ENCODE peak calls at places on chromosome 13, in four cellular contexts. U is K562, K is GM12878, G is HepG2. W is an unnamed sample.

GRCh38 chr13:90365130-90365529 is 982.4 kb upstream of the MIR17HG start:
- DNase-seq in K (no peak), U (no peak), G (no peak), W (no peak)

GRCh38 chr13:76455960-76456359 is 430.2 kb downstream of the KCTD12 start:
- DNase-seq in U (no peak), G (no peak), K (no peak), W (no peak)

GRCh38 chr13:20960663-20961309 is 58.2 kb upstream of the XPO4 start:
- DNase-seq in K (no peak), U (peak; percentile 9), G (peak; percentile 78), W (no peak)

GRCh38 chr13:33251131-33251629 is 34.4 kb downstream of the STARD13 start:
- DNase-seq in U (no peak), G (no peak), K (peak; percentile 41), W (no peak)

GRCh38 chr13:33633701-33634525 is 184.0 kb upstream of the RFC3 start:
- DNase-seq in G (peak; percentile 39), U (no peak), K (no peak), W (no peak)

GRCh38 chr13:113669871-113670341 is 2.9 kb downstream of the GRK1 start:
- DNase-seq in G (no peak), U (no peak), K (no peak), W (no peak)

GRCh38 chr13:95337597-95337996 is 36.3 kb upstream of the ABCC4 start:
- DNase-seq in K (no peak), U (no peak), G (no peak), W (no peak)

GRCh38 chr13:29383476-29383875 is 212.0 kb downstream of the SLC7A1 start:
- DNase-seq in G (no peak), U (no peak), K (no peak), W (no peak)

GRCh38 chr13:41549491-41549890 is 92.1 kb downstream of the RGCC start:
- DNase-seq in K (no peak), U (no peak), G (no peak), W (no peak)

GRCh38 chr13:106468207-106468606 is 67.3 kb downstream of the EFNB2 start:
- DNase-seq in U (no peak), G (no peak), K (no peak), W (no peak)

GRCh38 chr13:22837980-22838615 is 342.7 kb upstream of the SGCG start:
- DNase-seq in K (no peak), G (no peak), U (no peak), W (no peak)

GRCh38 chr13:114226088-114226487 is 8.6 kb upstream of the CDC16 start:
- DNase-seq in K (no peak), U (no peak), G (no peak), W (no peak)

GRCh38 chr13:46179576-46180368 is 2.2 kb downstream of the LCP1 start:
- DNase-seq in G (no peak), K (no peak), U (peak; percentile 50), W (no peak)

GRCh38 chr13:107765724-107766436 is 449.5 kb downstream of the LIG4 start:
- DNase-seq in U (no peak), K (no peak), G (no peak), W (no peak)

DNA sequence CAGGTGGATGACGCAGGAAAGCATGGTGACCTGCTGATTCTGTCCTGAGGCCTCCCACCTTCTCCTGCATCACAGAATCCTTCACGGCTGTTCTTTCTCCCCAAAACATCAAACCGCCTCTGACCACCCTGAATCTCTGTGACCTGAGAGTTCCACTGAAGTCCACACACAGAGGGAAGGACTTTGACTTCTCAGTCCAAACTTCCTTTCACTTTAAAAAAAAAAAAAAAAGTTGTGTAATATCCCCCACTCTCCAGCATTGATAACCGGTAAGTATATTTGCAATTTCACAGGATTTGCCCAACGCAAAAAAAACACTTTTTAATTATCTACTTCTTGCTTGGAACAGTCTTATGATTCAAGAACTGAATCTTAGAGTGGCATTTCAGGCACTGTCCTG is 259.5 kb upstream of the IRS2 start:
- DNase-seq in K (no peak), G (no peak), U (no peak), W (no peak)
- TF ChIP-seq REST in K (no peak), G (no peak), U (no peak), W (no peak)

GRCh38 chr13:98133949-98134348 is 8.9 kb upstream of the FARP1 start:
- DNase-seq in K (peak; percentile 54), G (no peak), U (peak; percentile 25), W (no peak)
- TF ChIP-seq CREB1 in K (no peak), G (no peak), U (no peak), W (no peak)

DNA sequence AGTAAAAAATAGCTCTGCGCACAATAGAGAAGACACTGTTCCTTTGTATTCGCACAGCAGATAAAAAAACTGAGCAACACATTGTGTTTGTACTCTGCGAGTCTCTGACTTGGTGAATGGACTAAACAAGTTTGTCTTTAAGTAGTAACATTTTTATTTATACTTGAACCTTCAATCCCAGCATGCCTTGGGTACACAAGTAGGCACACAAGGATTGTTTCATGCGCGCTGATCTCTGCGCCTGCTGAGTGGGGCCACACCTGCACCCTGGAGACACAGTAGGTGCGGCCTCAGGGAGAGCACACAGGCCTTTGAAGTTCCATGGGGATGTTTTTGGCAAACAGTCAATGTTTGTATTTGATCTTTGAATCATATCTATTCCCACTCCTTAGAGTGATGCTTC is 318.9 kb downstream of the MYO16 start:
- DNase-seq in K (no peak), G (peak; percentile 24), U (no peak), W (no peak)
- H3K4me3 ChIP-seq in K (no peak overlapping the region), G (no peak overlapping the region), U (no peak overlapping the region), W (no peak overlapping the region)

GRCh38 chr13:99403458-99403971 is 96.3 kb upstream of the GPR183 start:
- DNase-seq in K (no peak), G (no peak), U (no peak), W (no peak)

GRCh38 chr13:99405966-99406365 is 95.3 kb upstream of the TM9SF2 start:
- DNase-seq in K (no peak), G (no peak), U (no peak), W (no peak)

GRCh38 chr13:99406799-99407201 is 94.5 kb upstream of the TM9SF2 start:
- DNase-seq in U (no peak), K (no peak), G (no peak), W (no peak)

GRCh38 chr13:99407906-99408702 is 93.2 kb upstream of the TM9SF2 start:
- DNase-seq in U (no peak), K (no peak), G (no peak), W (no peak)

DNA sequence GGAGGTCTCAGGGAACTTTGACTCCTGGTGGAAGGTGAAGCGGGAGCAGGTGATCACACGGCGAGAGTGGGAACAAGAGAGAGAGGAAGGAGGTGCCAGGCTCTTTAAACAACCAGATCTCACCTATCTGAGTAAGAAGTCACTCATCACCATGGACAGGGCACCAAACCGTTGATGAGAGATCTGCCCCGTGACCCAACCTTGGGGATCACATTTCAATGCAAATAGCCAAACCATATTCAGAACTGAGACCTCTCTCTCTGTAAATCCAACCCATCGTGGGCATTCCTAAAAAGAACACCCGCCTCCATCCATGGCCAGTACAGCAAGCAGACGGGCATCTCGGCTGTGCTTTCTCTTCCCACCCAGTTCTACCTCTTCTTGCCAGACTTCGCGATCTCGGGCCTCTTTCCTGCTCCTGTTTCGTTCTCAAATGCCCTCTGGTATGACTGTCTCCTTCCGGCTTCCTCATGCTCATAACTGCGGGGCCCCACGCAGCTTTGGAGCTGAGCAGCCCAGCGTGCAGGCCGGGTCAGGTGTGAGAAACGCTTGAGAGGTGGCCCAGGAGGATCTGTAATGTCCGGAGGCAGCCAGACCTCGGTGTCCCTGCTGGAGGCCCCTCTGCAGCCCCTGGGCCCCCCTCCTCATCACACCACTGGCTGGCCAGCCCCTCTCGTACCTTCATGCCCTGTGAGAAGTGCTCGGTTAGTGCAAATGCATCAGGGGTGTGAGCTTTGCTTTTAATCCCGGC is 97.0 kb upstream of the GPR183 start:
- DNase-seq in K (no peak), G (peak; percentile 13), U (no peak), W (no peak)
- TF ChIP-seq REST in K (peak; percentile 62), G (peak; percentile 88), U (no peak), W (peak; percentile 60)

GRCh38 chr13:39363393-39363792 is 239.6 kb downstream of the LHFPL6 start:
- DNase-seq in K (no peak), G (no peak), U (no peak), W (no peak)
- TF ChIP-seq CREB1 in K (no peak), G (no peak), U (no peak), W (no peak)

DNA sequence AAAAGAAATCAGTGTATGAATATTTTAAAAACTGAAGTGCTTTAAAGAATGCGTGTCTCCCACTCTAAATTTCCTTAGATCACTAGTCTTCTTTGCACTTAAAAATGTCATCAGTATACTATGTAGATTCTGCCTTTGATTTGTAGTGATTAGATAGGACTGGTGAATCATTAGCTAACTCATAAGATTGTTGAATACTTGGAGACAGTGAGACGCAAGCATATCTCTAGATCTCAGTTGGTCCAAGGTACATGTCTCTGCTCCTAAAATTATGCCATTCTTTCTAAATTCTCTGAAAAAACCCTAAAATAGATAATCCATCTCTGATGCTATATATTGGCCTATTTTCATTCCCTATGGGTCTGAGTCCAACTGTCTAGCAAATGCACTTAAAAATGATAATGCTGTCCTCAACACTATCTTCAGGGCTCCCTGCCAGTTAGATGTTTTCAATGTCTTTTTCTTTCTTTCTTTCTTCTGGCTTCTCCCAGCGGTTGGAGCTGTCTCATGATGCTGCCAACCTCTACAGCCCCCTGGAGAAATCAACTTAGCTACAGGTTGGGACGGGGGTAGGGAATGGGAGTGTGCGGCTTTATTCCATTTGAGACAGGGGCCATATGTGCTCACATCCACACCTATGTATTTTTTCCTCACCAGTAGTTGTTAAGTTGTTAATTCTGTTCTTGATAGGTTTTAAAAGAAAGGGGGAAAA is 301.0 kb downstream of the NDFIP2 start:
- DNase-seq in G (no peak), U (no peak), K (no peak), W (no peak)
- H3K4me3 ChIP-seq in G (no peak overlapping the region), U (no peak overlapping the region), K (no peak overlapping the region), W (no peak overlapping the region)

GRCh38 chr13:60163525-60164471 is at the start of gene DIAPH3:
- DNase-seq in U (peak; percentile 95), K (peak; percentile 76), G (peak; percentile 90), W (peak; percentile 99)
- TF ChIP-seq REST in U (no peak), K (no peak), G (peak; percentile 26), W (no peak)

GRCh38 chr13:51067376-51068125 is 43.5 kb downstream of the C13orf42 start:
- DNase-seq in U (no peak), K (no peak), G (no peak), W (no peak)

GRCh38 chr13:51068501-51068900 is 42.6 kb downstream of the C13orf42 start:
- DNase-seq in G (no peak), K (no peak), U (no peak), W (no peak)

GRCh38 chr13:51065372-51066090 is 45.5 kb downstream of the C13orf42 start:
- DNase-seq in U (no peak), G (no peak), K (no peak), W (no peak)

GRCh38 chr13:51064753-51065152 is 46.3 kb downstream of the C13orf42 start:
- DNase-seq in K (no peak), G (peak; percentile 23), U (no peak), W (no peak)

GRCh38 chr13:51066091-51066831 is 44.8 kb downstream of the C13orf42 start:
- DNase-seq in K (no peak), U (no peak), G (no peak), W (peak; percentile 25)
- TF ChIP-seq CREB1 in K (no peak), U (no peak), G (no peak), W (no peak)

DNA sequence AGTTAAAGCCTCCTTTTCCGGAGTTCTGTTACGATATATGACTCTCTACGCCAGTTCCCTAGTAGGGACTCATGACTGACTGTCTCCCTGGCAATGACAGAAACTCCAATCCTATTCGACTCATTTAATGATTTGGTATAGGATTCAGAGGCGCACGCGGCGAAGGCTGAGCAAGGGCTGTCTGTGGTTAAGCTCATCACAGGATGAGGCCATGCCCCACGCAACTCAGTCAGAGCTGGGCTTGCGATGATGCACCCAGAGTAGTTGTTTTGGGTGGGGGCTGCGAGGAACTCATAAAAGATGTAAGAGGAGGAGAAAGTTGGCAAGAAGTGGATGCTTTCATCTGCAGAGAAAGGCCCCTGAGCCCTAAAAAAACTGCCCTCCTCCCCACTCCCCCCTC is 468 bp upstream of the SERTM1 start:
- DNase-seq in U (no peak), K (no peak), G (no peak), W (peak; percentile 26)
- H3K4me3 ChIP-seq in U (no peak overlapping the region), K (no peak overlapping the region), G (no peak overlapping the region), W (peak overlapping the region; percentile 88)

W was measured in GM23338.